ENCODE peak calls at places on chromosomes 4 and X, in six cellular contexts. One of them, this sample, is unnamed.

GRCh38 chr4:54571293-54571723 is 86.4 kb upstream of the KIT start:
- DNase-seq in HepG2: no peak
- DNase-seq in GM12891: no peak
- DNase-seq in H1: no peak
- DNase-seq in K562: peak; percentile 95
- DNase-seq in GM12878: no peak
- DNase-seq in this sample: no peak

GRCh38 chr4:111213520-111213919 is 590.6 kb upstream of the PITX2 start:
- DNase-seq in HepG2: peak; percentile 1
- DNase-seq in GM12891: no peak
- DNase-seq in H1: no peak
- DNase-seq in K562: no peak
- DNase-seq in GM12878: no peak
- DNase-seq in this sample: no peak

GRCh38 chrX:118727686-118728339 is 407 bp downstream of the IL13RA1 start:
- DNase-seq in HepG2: peak; percentile 10
- DNase-seq in GM12891: no peak
- DNase-seq in H1: no peak
- DNase-seq in K562: peak; percentile 20
- DNase-seq in GM12878: no peak
- DNase-seq in this sample: no peak

GRCh38 chr4:5292091-5292490 is 240.8 kb downstream of the STK32B start:
- DNase-seq in HepG2: no peak
- DNase-seq in GM12891: no peak
- DNase-seq in H1: no peak
- DNase-seq in K562: no peak
- DNase-seq in GM12878: no peak
- DNase-seq in this sample: no peak

GRCh38 chr4:56772134-56772533 is 49.4 kb downstream of the SPINK2 start:
- DNase-seq in HepG2: no peak
- DNase-seq in GM12891: no peak
- DNase-seq in H1: no peak
- DNase-seq in K562: no peak
- DNase-seq in GM12878: no peak
- DNase-seq in this sample: no peak

GRCh38 chrX:18946157-18946556 is 37.8 kb downstream of the PHKA2 start:
- DNase-seq in HepG2: no peak
- DNase-seq in GM12891: no peak
- DNase-seq in H1: no peak
- DNase-seq in K562: no peak
- DNase-seq in GM12878: no peak
- DNase-seq in this sample: no peak

GRCh38 chrX:71210829-71211228 is 12.2 kb upstream of the GJB1 start:
- DNase-seq in HepG2: no peak
- DNase-seq in GM12891: no peak
- DNase-seq in H1: no peak
- DNase-seq in K562: no peak
- DNase-seq in GM12878: no peak
- DNase-seq in this sample: no peak

GRCh38 chr4:117700111-117700892 is 334.0 kb upstream of the NDST3 start:
- DNase-seq in HepG2: peak; percentile 5
- DNase-seq in GM12891: no peak
- DNase-seq in H1: no peak
- DNase-seq in K562: peak; percentile 3
- DNase-seq in GM12878: no peak
- DNase-seq in this sample: no peak

GRCh38 chr4:140789752-140790151 is 33.6 kb upstream of the TBC1D9 start:
- DNase-seq in HepG2: no peak
- DNase-seq in GM12891: no peak
- DNase-seq in H1: no peak
- DNase-seq in K562: no peak
- DNase-seq in GM12878: no peak
- DNase-seq in this sample: no peak

GRCh38 chr4:6367313-6367945 is 97.8 kb downstream of the WFS1 start:
- DNase-seq in HepG2: no peak
- DNase-seq in GM12891: no peak
- DNase-seq in H1: no peak
- DNase-seq in K562: no peak
- DNase-seq in GM12878: no peak
- DNase-seq in this sample: no peak

GRCh38 chrX:123476636-123477219 is 256.1 kb downstream of the THOC2 start:
- DNase-seq in HepG2: no peak
- DNase-seq in GM12891: no peak
- DNase-seq in H1: no peak
- DNase-seq in K562: no peak
- DNase-seq in GM12878: no peak
- DNase-seq in this sample: no peak

GRCh38 chr4:21991537-21991936 is 43.0 kb upstream of the KCNIP4 start:
- DNase-seq in HepG2: no peak
- DNase-seq in GM12891: no peak
- DNase-seq in H1: no peak
- DNase-seq in K562: no peak
- DNase-seq in GM12878: no peak
- DNase-seq in this sample: no peak

GRCh38 chr4:21991050-21991449 is 42.5 kb upstream of the KCNIP4 start:
- DNase-seq in HepG2: no peak
- DNase-seq in GM12891: no peak
- DNase-seq in H1: no peak
- DNase-seq in K562: no peak
- DNase-seq in GM12878: no peak
- DNase-seq in this sample: no peak

GRCh38 chr4:21982087-21982486 is 33.5 kb upstream of the KCNIP4 start:
- DNase-seq in HepG2: no peak
- DNase-seq in GM12891: no peak
- DNase-seq in H1: no peak
- DNase-seq in K562: no peak
- DNase-seq in GM12878: no peak
- DNase-seq in this sample: no peak

DNA sequence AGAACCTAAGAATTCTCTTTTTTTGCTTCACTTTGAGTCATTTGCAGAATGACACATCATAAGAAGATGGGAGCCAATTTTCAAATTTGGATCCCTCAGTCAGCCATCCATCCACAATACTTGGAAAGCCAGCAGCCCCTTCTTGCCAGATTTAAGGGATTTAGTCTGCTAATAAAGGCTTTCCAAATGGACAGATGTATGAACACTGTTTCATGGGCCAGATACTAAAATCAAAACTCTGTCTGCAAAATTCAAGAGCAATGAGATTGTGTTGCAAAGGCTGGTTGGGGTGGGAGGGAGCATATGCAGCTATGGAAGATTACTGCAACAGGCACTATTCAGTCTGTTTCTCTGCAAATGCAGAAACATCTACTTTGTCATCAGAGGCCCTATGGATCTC is 37.7 kb upstream of the KCNIP4 start:
- DNase-seq in HepG2: no peak
- DNase-seq in GM12891: no peak
- DNase-seq in H1: no peak
- DNase-seq in K562: no peak
- DNase-seq in GM12878: no peak
- DNase-seq in this sample: no peak
- TF ChIP-seq TAF1 in HepG2: no peak
- TF ChIP-seq TAF1 in GM12891: no peak
- TF ChIP-seq TAF1 in H1: no peak
- TF ChIP-seq TAF1 in K562: no peak
- TF ChIP-seq TAF1 in GM12878: no peak
- TF ChIP-seq TAF1 in this sample: no peak

DNA sequence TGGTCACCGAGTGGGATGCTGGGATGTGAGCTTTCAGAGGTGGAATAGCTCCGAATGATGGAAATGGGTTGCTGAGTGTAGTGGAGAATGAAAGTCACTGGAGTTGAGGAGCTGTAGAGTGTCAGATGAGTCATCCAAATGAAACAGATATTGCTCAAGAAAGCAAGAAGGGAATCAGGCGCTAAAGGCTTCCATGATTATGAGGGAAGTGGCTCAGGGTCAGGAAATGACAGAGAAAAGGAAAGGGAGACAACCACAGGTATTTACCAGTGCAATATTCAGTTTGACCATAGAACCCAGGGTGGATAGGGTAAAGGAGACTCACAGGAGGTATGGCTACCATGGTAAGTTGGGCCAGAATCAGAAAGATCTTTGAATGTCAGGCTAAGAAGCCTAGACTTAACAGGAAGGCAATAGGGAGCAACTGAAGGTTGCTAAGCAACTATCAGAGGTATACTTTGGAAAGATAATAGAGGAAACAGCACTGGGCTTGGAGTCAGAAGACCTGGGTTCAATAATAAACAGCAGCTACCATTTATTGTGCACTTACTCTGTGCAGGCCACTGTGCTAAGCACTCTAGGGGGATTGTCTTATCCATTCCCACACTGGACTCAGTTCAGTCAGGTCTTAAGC is 11.7 kb downstream of the LAS1L start:
- DNase-seq in HepG2: no peak
- DNase-seq in GM12891: no peak
- DNase-seq in H1: no peak
- DNase-seq in K562: no peak
- DNase-seq in GM12878: no peak
- DNase-seq in this sample: no peak
- TF ChIP-seq POLR2A in HepG2: no peak
- TF ChIP-seq POLR2A in GM12891: no peak
- TF ChIP-seq POLR2A in H1: no peak
- TF ChIP-seq POLR2A in K562: no peak
- TF ChIP-seq POLR2A in GM12878: no peak
- TF ChIP-seq POLR2A in this sample: no peak

GRCh38 chr4:41751325-41752061 is 3.0 kb upstream of the PHOX2B start:
- DNase-seq in HepG2: no peak
- DNase-seq in GM12891: no peak
- DNase-seq in H1: peak; percentile 74
- DNase-seq in K562: peak; percentile 17
- DNase-seq in GM12878: no peak
- DNase-seq in this sample: no peak
- TF ChIP-seq TAF1 in HepG2: no peak
- TF ChIP-seq TAF1 in GM12891: no peak
- TF ChIP-seq TAF1 in H1: no peak
- TF ChIP-seq TAF1 in K562: no peak
- TF ChIP-seq TAF1 in GM12878: no peak
- TF ChIP-seq TAF1 in this sample: no peak

GRCh38 chr4:1204828-1205591 is 32.6 kb upstream of the SPON2 start:
- DNase-seq in HepG2: peak; percentile 87
- DNase-seq in GM12891: no peak
- DNase-seq in H1: peak; percentile 43
- DNase-seq in K562: no peak
- DNase-seq in GM12878: no peak
- DNase-seq in this sample: no peak
- TF ChIP-seq POLR2A in HepG2: peak; percentile 92
- TF ChIP-seq POLR2A in GM12891: no peak
- TF ChIP-seq POLR2A in H1: no peak
- TF ChIP-seq POLR2A in K562: no peak
- TF ChIP-seq POLR2A in GM12878: no peak
- TF ChIP-seq POLR2A in this sample: no peak

DNA sequence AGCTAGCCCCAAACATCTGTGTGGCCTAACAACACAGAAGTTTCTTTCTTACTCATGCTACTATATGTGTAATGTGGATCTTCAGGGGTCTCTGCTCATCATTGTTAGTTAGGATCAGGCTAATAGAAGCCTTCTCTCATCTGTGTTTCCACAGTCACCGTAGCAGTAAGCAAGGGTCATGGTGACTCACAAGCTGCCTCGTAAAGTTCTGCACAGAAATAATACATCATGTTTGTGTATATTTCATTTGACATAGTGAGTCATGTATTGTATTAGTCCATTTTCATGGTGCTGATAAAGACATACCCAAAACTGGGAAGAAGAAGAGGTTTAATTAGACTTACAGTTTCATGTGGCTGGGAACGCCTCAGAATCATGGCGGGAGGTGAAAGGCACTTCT is 38.7 kb downstream of the SLC4A4 start:
- DNase-seq in HepG2: no peak
- DNase-seq in GM12891: no peak
- DNase-seq in H1: no peak
- DNase-seq in K562: no peak
- DNase-seq in GM12878: no peak
- DNase-seq in this sample: no peak
- TF ChIP-seq TAF1 in HepG2: no peak
- TF ChIP-seq TAF1 in GM12891: no peak
- TF ChIP-seq TAF1 in H1: no peak
- TF ChIP-seq TAF1 in K562: no peak
- TF ChIP-seq TAF1 in GM12878: no peak
- TF ChIP-seq TAF1 in this sample: no peak

DNA sequence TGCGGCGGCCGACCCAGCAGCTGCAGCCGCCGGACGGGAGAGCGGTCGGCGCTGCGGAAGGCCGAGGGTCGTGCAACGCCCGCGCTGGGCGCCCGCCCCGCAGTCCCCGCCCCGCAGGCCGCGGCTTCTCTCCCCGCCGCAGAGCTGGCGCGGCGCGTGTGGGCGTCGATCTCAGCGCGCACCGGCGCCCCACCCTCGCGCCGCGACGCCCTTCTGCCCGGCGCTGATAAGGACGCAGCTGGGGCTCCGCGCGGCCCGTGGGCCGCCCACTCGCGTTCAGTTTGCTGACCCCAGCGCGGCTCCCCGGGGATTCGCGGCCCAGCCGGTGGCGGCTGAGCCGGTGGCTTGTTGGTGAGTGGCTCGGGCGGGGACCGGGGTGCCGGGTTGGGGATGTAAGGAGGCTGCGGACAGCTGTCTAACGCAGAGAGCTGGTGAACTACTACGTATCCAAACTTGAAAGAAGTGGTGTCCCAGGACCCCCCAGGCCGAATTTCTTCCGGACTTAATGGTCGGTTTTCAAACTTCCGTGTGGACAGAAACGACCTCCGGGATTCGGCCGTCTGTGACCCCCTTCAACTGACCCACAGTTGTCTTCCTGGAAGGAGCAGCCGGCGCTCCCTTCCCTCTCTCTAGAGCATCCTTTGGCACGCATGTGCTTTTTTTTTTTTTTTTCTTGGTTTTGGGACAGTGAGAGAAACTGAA is 1.6 kb downstream of the FHDC1 start:
- DNase-seq in HepG2: no peak
- DNase-seq in GM12891: peak; percentile 34
- DNase-seq in H1: peak; percentile 63
- DNase-seq in K562: peak; percentile 75
- DNase-seq in GM12878: no peak
- DNase-seq in this sample: peak; percentile 46
- TF ChIP-seq POLR2A in HepG2: no peak
- TF ChIP-seq POLR2A in GM12891: no peak
- TF ChIP-seq POLR2A in H1: no peak
- TF ChIP-seq POLR2A in K562: no peak
- TF ChIP-seq POLR2A in GM12878: no peak
- TF ChIP-seq POLR2A in this sample: no peak

GRCh38 chr4:2484993-2485392 is 16.1 kb downstream of the RNF4 start:
- DNase-seq in HepG2: no peak
- DNase-seq in GM12891: peak; percentile 60
- DNase-seq in H1: no peak
- DNase-seq in K562: peak; percentile 27
- DNase-seq in GM12878: peak; percentile 62
- DNase-seq in this sample: peak; percentile 65
- TF ChIP-seq TAF1 in HepG2: no peak
- TF ChIP-seq TAF1 in GM12891: no peak
- TF ChIP-seq TAF1 in H1: no peak
- TF ChIP-seq TAF1 in K562: no peak
- TF ChIP-seq TAF1 in GM12878: no peak
- TF ChIP-seq TAF1 in this sample: no peak

This sample was measured in GM12892.